ENCODE peak calls at places on chromosomes 4 and X, in six cellular contexts. One of them, this sample, is unnamed.

GRCh38 chr4:147981305-147981704 is 249.4 kb downstream of the ARHGAP10 start:
- DNase-seq in endothelial cell: no peak
- DNase-seq in HS-5: no peak
- DNase-seq in NB4: no peak
- DNase-seq in mesenteric fat pad: no peak
- DNase-seq in amygdala: no peak
- DNase-seq in this sample: no peak

GRCh38 chr4:180999217-180999616 is 1244.0 kb upstream of the TENM3 start:
- DNase-seq in NB4: no peak
- DNase-seq in HS-5: no peak
- DNase-seq in amygdala: no peak
- DNase-seq in mesenteric fat pad: no peak
- DNase-seq in endothelial cell: no peak
- DNase-seq in this sample: peak

GRCh38 chr4:8605289-8605688 is 12.7 kb downstream of the CPZ start:
- DNase-seq in mesenteric fat pad: no peak
- DNase-seq in amygdala: no peak
- DNase-seq in endothelial cell: no peak
- DNase-seq in HS-5: no peak
- DNase-seq in NB4: no peak
- DNase-seq in this sample: no peak

GRCh38 chr4:4439782-4440181 is 52.9 kb downstream of the NSG1 start:
- DNase-seq in HS-5: no peak
- DNase-seq in NB4: no peak
- DNase-seq in mesenteric fat pad: no peak
- DNase-seq in amygdala: no peak
- DNase-seq in endothelial cell: no peak
- DNase-seq in this sample: no peak

GRCh38 chrX:40504801-40505605 is 75.8 kb upstream of the ATP6AP2 start:
- DNase-seq in NB4: no peak
- DNase-seq in endothelial cell: no peak
- DNase-seq in HS-5: peak
- DNase-seq in amygdala: no peak
- DNase-seq in mesenteric fat pad: no peak
- DNase-seq in this sample: no peak

GRCh38 chr4:113837397-113837796 is 75.9 kb upstream of the CAMK2D start:
- DNase-seq in HS-5: peak
- DNase-seq in NB4: peak
- DNase-seq in endothelial cell: no peak
- DNase-seq in mesenteric fat pad: no peak
- DNase-seq in amygdala: no peak
- DNase-seq in this sample: no peak

GRCh38 chr4:24763631-24764302 is 31.6 kb upstream of the SOD3 start:
- DNase-seq in NB4: no peak
- DNase-seq in endothelial cell: no peak
- DNase-seq in mesenteric fat pad: no peak
- DNase-seq in amygdala: no peak
- DNase-seq in HS-5: no peak
- DNase-seq in this sample: no peak

GRCh38 chr4:139956436-139957107 is 197.4 kb downstream of the MAML3 start:
- DNase-seq in HS-5: no peak
- DNase-seq in mesenteric fat pad: no peak
- DNase-seq in amygdala: no peak
- DNase-seq in NB4: no peak
- DNase-seq in endothelial cell: no peak
- DNase-seq in this sample: no peak

GRCh38 chrX:53580742-53581504 is 105.6 kb downstream of the HUWE1 start:
- DNase-seq in endothelial cell: no peak
- DNase-seq in mesenteric fat pad: no peak
- DNase-seq in NB4: no peak
- DNase-seq in amygdala: no peak
- DNase-seq in HS-5: no peak
- DNase-seq in this sample: no peak

GRCh38 chr4:41913509-41913908 is 21.7 kb upstream of the TMEM33 start:
- DNase-seq in mesenteric fat pad: no peak
- DNase-seq in amygdala: no peak
- DNase-seq in HS-5: peak
- DNase-seq in NB4: no peak
- DNase-seq in endothelial cell: no peak
- DNase-seq in this sample: no peak

GRCh38 chrX:104334971-104335370 is 80.2 kb upstream of the ESX1 start:
- DNase-seq in endothelial cell: no peak
- DNase-seq in NB4: no peak
- DNase-seq in mesenteric fat pad: no peak
- DNase-seq in HS-5: no peak
- DNase-seq in amygdala: no peak
- DNase-seq in this sample: no peak

GRCh38 chr4:6595897-6596537 is 21.0 kb downstream of the MAN2B2 start:
- DNase-seq in endothelial cell: no peak
- DNase-seq in amygdala: no peak
- DNase-seq in HS-5: no peak
- DNase-seq in NB4: peak
- DNase-seq in mesenteric fat pad: no peak
- DNase-seq in this sample: peak

GRCh38 chr4:54473077-54473545 is 184.6 kb upstream of the KIT start:
- DNase-seq in HS-5: no peak
- DNase-seq in amygdala: no peak
- DNase-seq in endothelial cell: no peak
- DNase-seq in mesenteric fat pad: no peak
- DNase-seq in NB4: no peak
- DNase-seq in this sample: no peak

GRCh38 chrX:153626863-153627674 is 19.9 kb upstream of the DUSP9 start:
- DNase-seq in NB4: no peak
- DNase-seq in amygdala: no peak
- DNase-seq in HS-5: no peak
- DNase-seq in mesenteric fat pad: no peak
- DNase-seq in endothelial cell: no peak
- DNase-seq in this sample: no peak

GRCh38 chr4:95889662-95890061 is 49.8 kb downstream of the PDHA2 start:
- DNase-seq in amygdala: no peak
- DNase-seq in NB4: peak
- DNase-seq in endothelial cell: no peak
- DNase-seq in mesenteric fat pad: no peak
- DNase-seq in HS-5: no peak
- DNase-seq in this sample: no peak

GRCh38 chr4:111793686-111794085 is 351.6 kb upstream of the FAM241A start:
- DNase-seq in NB4: no peak
- DNase-seq in HS-5: no peak
- DNase-seq in mesenteric fat pad: no peak
- DNase-seq in amygdala: no peak
- DNase-seq in endothelial cell: no peak
- DNase-seq in this sample: no peak

GRCh38 chr4:53479731-53480525 is 102.5 kb downstream of the FIP1L1 start:
- DNase-seq in endothelial cell: no peak
- DNase-seq in amygdala: no peak
- DNase-seq in HS-5: peak
- DNase-seq in mesenteric fat pad: no peak
- DNase-seq in NB4: no peak
- DNase-seq in this sample: no peak

GRCh38 chr4:37392540-37393255 is 148.2 kb downstream of the NWD2 start:
- DNase-seq in endothelial cell: no peak
- DNase-seq in amygdala: peak
- DNase-seq in mesenteric fat pad: no peak
- DNase-seq in NB4: no peak
- DNase-seq in HS-5: no peak
- DNase-seq in this sample: no peak

GRCh38 chrX:13716905-13717304 is 17.5 kb downstream of the TRAPPC2 start:
- DNase-seq in endothelial cell: no peak
- DNase-seq in amygdala: no peak
- DNase-seq in HS-5: no peak
- DNase-seq in NB4: no peak
- DNase-seq in mesenteric fat pad: no peak
- DNase-seq in this sample: no peak

GRCh38 chr4:128130621-128131020 is 69.5 kb downstream of the LARP1B start:
- DNase-seq in mesenteric fat pad: no peak
- DNase-seq in endothelial cell: no peak
- DNase-seq in HS-5: no peak
- DNase-seq in NB4: no peak
- DNase-seq in amygdala: no peak
- DNase-seq in this sample: no peak

GRCh38 chr4:76212301-76212700 is 1.3 kb downstream of the SCARB2 start:
- DNase-seq in HS-5: no peak
- DNase-seq in amygdala: no peak
- DNase-seq in endothelial cell: no peak
- DNase-seq in mesenteric fat pad: no peak
- DNase-seq in NB4: no peak
- DNase-seq in this sample: no peak

GRCh38 chrX:20205927-20206708 is 60.6 kb downstream of the RPS6KA3 start:
- DNase-seq in endothelial cell: no peak
- DNase-seq in amygdala: no peak
- DNase-seq in NB4: no peak
- DNase-seq in HS-5: no peak
- DNase-seq in mesenteric fat pad: no peak
- DNase-seq in this sample: no peak

GRCh38 chr4:140330311-140330900 is 43.0 kb upstream of the SCOC start:
- DNase-seq in NB4: peak
- DNase-seq in HS-5: no peak
- DNase-seq in endothelial cell: no peak
- DNase-seq in mesenteric fat pad: no peak
- DNase-seq in amygdala: no peak
- DNase-seq in this sample: peak

GRCh38 chr4:167114416-167114971 is 119.8 kb downstream of the SPOCK3 start:
- DNase-seq in mesenteric fat pad: no peak
- DNase-seq in amygdala: no peak
- DNase-seq in NB4: no peak
- DNase-seq in HS-5: no peak
- DNase-seq in endothelial cell: no peak
- DNase-seq in this sample: no peak

GRCh38 chrX:103513476-103514108 is 5.7 kb downstream of the RAB40A start:
- DNase-seq in NB4: no peak
- DNase-seq in HS-5: no peak
- DNase-seq in mesenteric fat pad: no peak
- DNase-seq in amygdala: no peak
- DNase-seq in endothelial cell: no peak
- DNase-seq in this sample: no peak

GRCh38 chrX:104539081-104539480 is 26.9 kb upstream of the IL1RAPL2 start:
- DNase-seq in HS-5: no peak
- DNase-seq in amygdala: no peak
- DNase-seq in endothelial cell: no peak
- DNase-seq in NB4: no peak
- DNase-seq in mesenteric fat pad: no peak
- DNase-seq in this sample: no peak

GRCh38 chrX:7263961-7264360 is 116.0 kb upstream of the PUDP start:
- DNase-seq in mesenteric fat pad: no peak
- DNase-seq in endothelial cell: no peak
- DNase-seq in HS-5: no peak
- DNase-seq in NB4: peak
- DNase-seq in amygdala: no peak
- DNase-seq in this sample: no peak

GRCh38 chr4:123488916-123489315 is 92.3 kb downstream of the SPRY1 start:
- DNase-seq in NB4: peak
- DNase-seq in mesenteric fat pad: no peak
- DNase-seq in amygdala: no peak
- DNase-seq in HS-5: peak
- DNase-seq in endothelial cell: no peak
- DNase-seq in this sample: no peak

GRCh38 chr4:165700855-165701254 is 172.2 kb upstream of the TLL1 start:
- DNase-seq in HS-5: no peak
- DNase-seq in endothelial cell: peak
- DNase-seq in amygdala: no peak
- DNase-seq in NB4: no peak
- DNase-seq in mesenteric fat pad: no peak
- DNase-seq in this sample: peak

GRCh38 chr4:142406051-142406549 is 440.0 kb downstream of the INPP4B start:
- DNase-seq in NB4: no peak
- DNase-seq in amygdala: no peak
- DNase-seq in endothelial cell: no peak
- DNase-seq in mesenteric fat pad: no peak
- DNase-seq in HS-5: peak
- DNase-seq in this sample: peak

GRCh38 chr4:36004231-36004851 is 240.0 kb downstream of the ARAP2 start:
- DNase-seq in HS-5: no peak
- DNase-seq in NB4: no peak
- DNase-seq in mesenteric fat pad: no peak
- DNase-seq in endothelial cell: no peak
- DNase-seq in amygdala: no peak
- DNase-seq in this sample: no peak

GRCh38 chr4:3321295-3321889 is 28.6 kb downstream of the RGS12 start:
- DNase-seq in amygdala: peak
- DNase-seq in HS-5: no peak
- DNase-seq in mesenteric fat pad: peak
- DNase-seq in NB4: no peak
- DNase-seq in endothelial cell: no peak
- DNase-seq in this sample: no peak

GRCh38 chr4:651884-652642 is 22.0 kb downstream of the ATP5ME start:
- DNase-seq in endothelial cell: no peak
- DNase-seq in amygdala: no peak
- DNase-seq in mesenteric fat pad: no peak
- DNase-seq in NB4: no peak
- DNase-seq in HS-5: no peak
- DNase-seq in this sample: no peak

GRCh38 chr4:110033994-110034393 is 121.3 kb downstream of the EGF start:
- DNase-seq in amygdala: no peak
- DNase-seq in HS-5: no peak
- DNase-seq in mesenteric fat pad: no peak
- DNase-seq in NB4: peak
- DNase-seq in endothelial cell: no peak
- DNase-seq in this sample: no peak

GRCh38 chr4:72377491-72378194 is 191.4 kb downstream of the ADAMTS3 start:
- DNase-seq in amygdala: no peak
- DNase-seq in endothelial cell: no peak
- DNase-seq in HS-5: no peak
- DNase-seq in mesenteric fat pad: no peak
- DNase-seq in NB4: no peak
- DNase-seq in this sample: no peak

GRCh38 chrX:141733371-141733770 is 34.8 kb upstream of the SPANXD start:
- DNase-seq in endothelial cell: no peak
- DNase-seq in NB4: no peak
- DNase-seq in HS-5: no peak
- DNase-seq in amygdala: no peak
- DNase-seq in mesenteric fat pad: no peak
- DNase-seq in this sample: no peak

GRCh38 chr4:82491251-82491960 is 61.0 kb downstream of the ENOPH1 start:
- DNase-seq in amygdala: no peak
- DNase-seq in endothelial cell: no peak
- DNase-seq in HS-5: no peak
- DNase-seq in NB4: no peak
- DNase-seq in mesenteric fat pad: no peak
- DNase-seq in this sample: no peak

GRCh38 chr4:11214281-11214680 is 214.4 kb downstream of the HS3ST1 start:
- DNase-seq in mesenteric fat pad: no peak
- DNase-seq in NB4: no peak
- DNase-seq in HS-5: no peak
- DNase-seq in amygdala: no peak
- DNase-seq in endothelial cell: no peak
- DNase-seq in this sample: no peak

GRCh38 chr4:123986268-123986798 is 589.7 kb downstream of the SPRY1 start:
- DNase-seq in amygdala: no peak
- DNase-seq in HS-5: peak
- DNase-seq in endothelial cell: no peak
- DNase-seq in mesenteric fat pad: no peak
- DNase-seq in NB4: no peak
- DNase-seq in this sample: no peak